ENCODE peak calls at places on chromosomes 11 and 22, in five cellular contexts. W is PC-3, L is K562, Y is IMR-90, R is mammary epithelial cell. F is an unnamed sample.
A peak's percentile ranks its signal among the peaks of the same experiment; 100 is the strongest.

GRCh38 chr11:71186861-71187260 is 65.5 kb downstream of the SHANK2 start:
- DNase-seq in L (no peak), R (no peak), Y (no peak), W (no peak), F (no peak)

GRCh38 chr11:116602637-116602942 is 170.2 kb downstream of the BUD13 start:
- DNase-seq in R (no peak), W (no peak), L (no peak), Y (no peak), F (no peak)

GRCh38 chr11:331332-332060 is 10.8 kb upstream of the IFITM3 start:
- DNase-seq in Y (no peak), L (no peak), R (no peak), W (no peak), F (no peak)

GRCh38 chr11:120558754-120559431 is 47.3 kb downstream of the GRIK4 start:
- DNase-seq in W (no peak), L (no peak), Y (no peak), R (no peak), F (no peak)

GRCh38 chr22:36227396-36227795 is 11.9 kb downstream of the APOL2 start:
- DNase-seq in W (no peak), Y (no peak), R (no peak), L (no peak), F (no peak)

GRCh38 chr22:26939466-26939865 is 282.1 kb downstream of the MIAT start:
- DNase-seq in L (no peak), W (no peak), Y (no peak), R (no peak), F (no peak)

GRCh38 chr11:20707876-20708275 is 38.5 kb downstream of the NELL1 start:
- DNase-seq in W (no peak), Y (no peak), L (no peak), R (no peak), F (no peak)

GRCh38 chr22:38788417-38788816 is 5.5 kb downstream of the DNAL4 start:
- DNase-seq in R (peak; percentile 26), W (peak; percentile 26), Y (peak; percentile 96), L (peak; percentile 56), F (no peak)

GRCh38 chr11:131823772-131824171 is 453.4 kb downstream of the NTM start:
- DNase-seq in R (no peak), W (no peak), L (no peak), Y (no peak), F (no peak)

GRCh38 chr22:22684605-22685561 is 40.5 kb downstream of the GGTLC2 start:
- DNase-seq in W (peak; percentile 56), R (no peak), L (peak; percentile 86), Y (peak; percentile 88), F (no peak)

GRCh38 chr11:11415786-11416390 is 62.8 kb upstream of the CSNK2A3 start:
- DNase-seq in Y (no peak), W (no peak), R (no peak), L (no peak), F (no peak)

DNA sequence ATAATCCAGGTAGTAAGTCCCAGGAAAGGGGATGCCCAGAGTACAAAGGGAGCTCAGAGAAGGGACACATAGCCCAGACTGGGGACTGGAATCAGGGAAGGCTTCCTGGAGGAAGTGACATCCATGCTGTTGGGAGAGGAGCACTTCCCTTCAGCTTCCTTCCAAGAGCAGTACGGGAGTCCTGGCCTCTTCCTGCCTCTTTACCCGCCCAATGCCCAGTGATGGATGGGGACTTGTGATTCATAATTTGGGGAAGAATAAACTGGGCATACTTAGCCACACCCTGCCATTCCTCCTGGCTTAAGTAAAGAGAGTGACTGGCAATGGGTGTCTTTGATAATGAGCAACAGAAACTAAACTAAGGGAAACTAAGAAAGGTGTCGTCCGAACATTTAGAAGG is 11.5 kb downstream of the C11orf91 start:
- DNase-seq in Y (no peak), R (peak; percentile 91), L (no peak), W (peak; percentile 90), F (no peak)
- H3K4me2 ChIP-seq in Y (no peak overlapping the region), R (peak overlapping the region; percentile 46), L (no peak overlapping the region), W (peak overlapping the region; percentile 77), F (peak overlapping the region; percentile 81)

GRCh38 chr22:33781396-33781795 is 138.9 kb downstream of the LARGE1 start:
- DNase-seq in L (no peak), Y (peak; percentile 33), W (no peak), R (no peak), F (no peak)
- H3K4me2 ChIP-seq in L (no peak overlapping the region), Y (peak overlapping the region; percentile 57), W (no peak overlapping the region), R (no peak overlapping the region), F (no peak overlapping the region)

GRCh38 chr11:74720596-74721478 is 10.4 kb downstream of the CHRDL2 start:
- DNase-seq in Y (peak; percentile 89), W (no peak), L (no peak), R (no peak), F (no peak)
- H3K4me2 ChIP-seq in Y (peak overlapping the region; percentile 48), W (no peak overlapping the region), L (no peak overlapping the region), R (no peak overlapping the region), F (no peak overlapping the region)

GRCh38 chr22:45834795-45835194 is 142.2 kb downstream of the WNT7B start:
- DNase-seq in W (no peak), R (no peak), Y (no peak), L (no peak), F (no peak)
- H3K4me2 ChIP-seq in W (no peak overlapping the region), R (no peak overlapping the region), Y (no peak overlapping the region), L (no peak overlapping the region), F (no peak overlapping the region)

GRCh38 chr11:26335903-26336302 is 4.0 kb downstream of the ANO3 start:
- DNase-seq in Y (no peak), L (no peak), R (no peak), W (no peak), F (no peak)

GRCh38 chr11:26330255-26330654 is 1.7 kb upstream of the ANO3 start:
- DNase-seq in R (no peak), Y (no peak), L (no peak), W (no peak), F (no peak)

GRCh38 chr11:26332572-26332915 is 614 bp downstream of the ANO3 start:
- DNase-seq in W (no peak), R (no peak), L (no peak), Y (no peak), F (no peak)

GRCh38 chr11:26333906-26334305 is 2.0 kb downstream of the ANO3 start:
- DNase-seq in L (no peak), R (no peak), W (no peak), Y (no peak), F (no peak)

DNA sequence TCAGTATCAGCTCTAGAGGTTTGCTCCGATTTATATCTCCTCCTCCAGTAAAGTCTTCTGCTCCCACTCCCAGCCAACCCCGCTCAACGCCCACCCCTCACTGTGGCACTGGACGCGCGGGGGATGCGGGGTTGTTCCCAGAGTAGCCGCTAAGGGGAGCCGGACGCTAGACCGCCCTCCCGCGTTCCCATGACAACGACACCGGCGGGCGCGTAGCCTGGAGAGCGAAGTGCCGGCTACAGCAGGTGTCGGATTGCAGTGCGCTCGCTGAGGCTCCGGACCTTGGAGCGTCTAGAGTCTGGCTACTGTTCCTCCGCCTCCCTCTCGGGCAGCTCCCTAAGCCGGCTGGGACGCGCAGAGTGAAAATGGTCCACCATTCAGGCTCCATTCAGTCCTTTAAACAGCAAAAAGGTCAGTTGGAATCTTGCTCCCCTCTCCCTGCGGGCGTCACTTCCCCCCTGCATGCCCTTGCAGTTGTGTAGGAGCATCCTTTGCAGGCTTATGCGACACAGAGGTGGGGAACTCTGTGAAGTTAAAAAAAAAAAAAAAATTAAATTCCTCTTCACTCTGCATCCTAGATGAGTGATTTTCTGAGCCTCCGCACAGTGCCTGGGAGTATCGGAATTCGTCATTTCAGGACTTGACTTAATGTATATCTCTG is at the start of gene ANO3:
- DNase-seq in R (peak; percentile 52), L (peak; percentile 56), Y (peak; percentile 73), W (peak; percentile 63), F (peak; percentile 47)
- H3K4me2 ChIP-seq in R (peak within 1 kb of the TSS; percentile 43), L (no peak within 1 kb of the TSS), Y (peak within 1 kb of the TSS; percentile 71), W (peak within 1 kb of the TSS; percentile 14), F (peak within 1 kb of the TSS; percentile 59)

GRCh38 chr11:1892116-1892515 is 421 bp upstream of the PRR33 start:
- DNase-seq in R (no peak), W (no peak), L (no peak), Y (no peak), F (no peak)
- H3K4me2 ChIP-seq in R (no peak overlapping the region), W (no peak overlapping the region), L (no peak overlapping the region), Y (no peak overlapping the region), F (no peak overlapping the region)

GRCh38 chr11:126768702-126769101 is 231.9 kb downstream of the KIRREL3 start:
- DNase-seq in R (no peak), W (no peak), L (no peak), Y (no peak), F (no peak)

GRCh38 chr11:126766425-126766824 is 234.1 kb downstream of the KIRREL3 start:
- DNase-seq in R (no peak), W (peak; percentile 4), L (no peak), Y (no peak), F (no peak)

GRCh38 chr11:126776125-126776524 is 224.4 kb downstream of the KIRREL3 start:
- DNase-seq in R (no peak), Y (no peak), L (no peak), W (no peak), F (no peak)

DNA sequence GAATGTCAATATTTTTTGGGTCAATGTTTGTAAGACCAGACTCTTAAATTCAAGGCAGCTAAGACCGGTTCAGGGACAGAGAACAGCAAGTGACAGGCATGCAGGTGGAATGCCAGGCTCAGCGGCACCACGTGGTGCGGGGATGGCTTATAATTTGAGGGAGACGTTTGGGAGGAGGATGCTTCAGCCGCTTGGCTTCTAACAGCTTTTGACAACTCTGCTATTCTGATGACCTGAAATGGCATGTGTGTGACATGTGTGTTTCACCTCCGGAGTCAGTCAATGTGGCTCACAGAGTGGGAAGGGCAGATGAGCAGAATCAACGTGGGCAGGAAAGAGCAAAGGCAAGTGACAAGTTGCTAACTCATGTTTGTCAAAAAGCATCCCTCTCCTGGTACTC is 228.3 kb downstream of the KIRREL3 start:
- DNase-seq in W (no peak), R (no peak), Y (no peak), L (no peak), F (no peak)
- H3K4me2 ChIP-seq in W (no peak overlapping the region), R (no peak overlapping the region), Y (no peak overlapping the region), L (no peak overlapping the region), F (no peak overlapping the region)

GRCh38 chr11:17439316-17439782 is 37.3 kb downstream of the ABCC8 start:
- DNase-seq in R (no peak), W (peak; percentile 40), L (no peak), Y (no peak), F (no peak)
- H3K4me2 ChIP-seq in R (no peak overlapping the region), W (peak overlapping the region; percentile 14), L (no peak overlapping the region), Y (no peak overlapping the region), F (no peak overlapping the region)